ENCODE peak calls at places on chromosomes 2 and 18, in eight cellular contexts. One of them, this sample, is unnamed.

GRCh38 chr2:173191601-173192000 is 116.0 kb downstream of the MAP3K20 start:
- DNase-seq in NCI-H748 treated with DMSO at 0.1 percent for 48 hours: no peak
- DNase-seq in ecto neural progenitor cell: no peak
- DNase-seq in AG09309: no peak
- DNase-seq in Right ventricle myocardium inferior: no peak
- DNase-seq in GM10248: no peak
- DNase-seq in HT1080: peak; percentile 44
- DNase-seq in naive B cell: no peak
- DNase-seq in this sample: no peak

GRCh38 chr18:10374615-10375295 is 79.7 kb upstream of the APCDD1 start:
- DNase-seq in naive B cell: no peak
- DNase-seq in GM10248: no peak
- DNase-seq in Right ventricle myocardium inferior: no peak
- DNase-seq in HT1080: no peak
- DNase-seq in AG09309: no peak
- DNase-seq in ecto neural progenitor cell: no peak
- DNase-seq in NCI-H748 treated with DMSO at 0.1 percent for 48 hours: no peak
- DNase-seq in this sample: no peak

GRCh38 chr2:39494784-39495251 is 57.7 kb upstream of the MAP4K3 start:
- DNase-seq in NCI-H748 treated with DMSO at 0.1 percent for 48 hours: no peak
- DNase-seq in GM10248: peak; percentile 41
- DNase-seq in AG09309: peak; percentile 95
- DNase-seq in naive B cell: peak; percentile 56
- DNase-seq in HT1080: peak; percentile 99
- DNase-seq in ecto neural progenitor cell: no peak
- DNase-seq in Right ventricle myocardium inferior: no peak
- DNase-seq in this sample: no peak

GRCh38 chr2:109374548-109375130 is 239.1 kb downstream of the SEPTIN10 start:
- DNase-seq in ecto neural progenitor cell: peak; percentile 28
- DNase-seq in NCI-H748 treated with DMSO at 0.1 percent for 48 hours: no peak
- DNase-seq in naive B cell: no peak
- DNase-seq in GM10248: no peak
- DNase-seq in HT1080: no peak
- DNase-seq in Right ventricle myocardium inferior: no peak
- DNase-seq in AG09309: no peak
- DNase-seq in this sample: no peak

GRCh38 chr18:42736074-42736473 is 379.4 kb downstream of the RIT2 start:
- DNase-seq in AG09309: no peak
- DNase-seq in NCI-H748 treated with DMSO at 0.1 percent for 48 hours: no peak
- DNase-seq in ecto neural progenitor cell: no peak
- DNase-seq in GM10248: no peak
- DNase-seq in HT1080: no peak
- DNase-seq in naive B cell: no peak
- DNase-seq in Right ventricle myocardium inferior: no peak
- DNase-seq in this sample: no peak

GRCh38 chr2:201484805-201485204 is 33.3 kb downstream of the STRADB start:
- DNase-seq in ecto neural progenitor cell: no peak
- DNase-seq in HT1080: no peak
- DNase-seq in Right ventricle myocardium inferior: no peak
- DNase-seq in NCI-H748 treated with DMSO at 0.1 percent for 48 hours: no peak
- DNase-seq in GM10248: no peak
- DNase-seq in naive B cell: no peak
- DNase-seq in AG09309: no peak
- DNase-seq in this sample: no peak

GRCh38 chr2:118835739-118836410 is 11.6 kb downstream of the EN1 start:
- DNase-seq in Right ventricle myocardium inferior: no peak
- DNase-seq in GM10248: no peak
- DNase-seq in ecto neural progenitor cell: peak; percentile 80
- DNase-seq in naive B cell: no peak
- DNase-seq in NCI-H748 treated with DMSO at 0.1 percent for 48 hours: no peak
- DNase-seq in HT1080: no peak
- DNase-seq in AG09309: no peak
- DNase-seq in this sample: no peak

GRCh38 chr2:28507806-28508764 is 12.2 kb downstream of the PLB1 start:
- DNase-seq in AG09309: no peak
- DNase-seq in Right ventricle myocardium inferior: no peak
- DNase-seq in ecto neural progenitor cell: no peak
- DNase-seq in NCI-H748 treated with DMSO at 0.1 percent for 48 hours: no peak
- DNase-seq in naive B cell: no peak
- DNase-seq in GM10248: no peak
- DNase-seq in HT1080: peak; percentile 82
- DNase-seq in this sample: no peak

GRCh38 chr2:201881382-201881720 is 75.0 kb downstream of the CDK15 start:
- DNase-seq in AG09309: no peak
- DNase-seq in NCI-H748 treated with DMSO at 0.1 percent for 48 hours: no peak
- DNase-seq in HT1080: no peak
- DNase-seq in ecto neural progenitor cell: no peak
- DNase-seq in GM10248: no peak
- DNase-seq in naive B cell: no peak
- DNase-seq in Right ventricle myocardium inferior: no peak
- DNase-seq in this sample: no peak